ENCODE peak calls at places on chromosomes 7 and 10, in ten cellular contexts. B, L, E, Y, I, N, K, X, W and O are unnamed samples.
A peak's percentile ranks its signal among the peaks of the same experiment; 100 is the strongest.

GRCh38 chr7:147658392-147658791 is 932.2 kb upstream of the C7orf33 start:
- DNase-seq in B (no peak), L (no peak), E (no peak), Y (no peak), I (no peak), N (no peak), K (peak; percentile 91), X (no peak), W (no peak), O (no peak)

GRCh38 chr7:55006499-55006898 is 12.3 kb upstream of the EGFR start:
- DNase-seq in B (no peak), L (no peak), E (no peak), Y (no peak), I (no peak), N (no peak), K (no peak), X (no peak), W (no peak), O (no peak)

GRCh38 chr7:81013036-81013435 is 94.2 kb upstream of the SEMA3C start:
- DNase-seq in B (peak; percentile 71), L (no peak), E (peak; percentile 88), Y (peak; percentile 97), I (no peak), N (peak; percentile 93), K (no peak), X (no peak), W (peak; percentile 76), O (no peak)

GRCh38 chr10:72162978-72163377 is 52.8 kb upstream of the ANAPC16 start:
- DNase-seq in B (peak; percentile 57), L (no peak), E (peak; percentile 88), Y (peak; percentile 98), I (peak; percentile 88), N (peak; percentile 95), K (no peak), X (no peak), W (peak; percentile 63), O (no peak)

GRCh38 chr7:114175140-114175539 is 239.5 kb upstream of the FOXP2 start:
- DNase-seq in B (no peak), L (no peak), E (no peak), Y (peak; percentile 40), I (no peak), N (peak; percentile 28), K (no peak), X (no peak), W (no peak), O (no peak)

GRCh38 chr10:81680374-81680773 is 194.6 kb upstream of the NRG3 start:
- DNase-seq in B (no peak), L (no peak), E (no peak), Y (peak; percentile 1), I (no peak), N (peak; percentile 14), K (no peak), X (no peak), W (no peak), O (no peak)

GRCh38 chr10:73095479-73096021 is 1.1 kb downstream of the P4HA1 start:
- DNase-seq in B (peak; percentile 76), L (peak; percentile 9), E (peak; percentile 69), Y (peak; percentile 30), I (no peak), N (peak; percentile 37), K (peak; percentile 63), X (peak; percentile 28), W (peak; percentile 90), O (peak; percentile 47)

GRCh38 chr10:46293228-46293627 is 6.4 kb downstream of the ANTXRL start:
- DNase-seq in B (no peak), L (no peak), E (no peak), Y (no peak), I (no peak), N (no peak), K (no peak), X (no peak), W (no peak), O (no peak)

GRCh38 chr7:114856625-114857024 is 65.3 kb upstream of the MDFIC start:
- DNase-seq in B (peak; percentile 37), L (no peak), E (no peak), Y (peak; percentile 49), I (no peak), N (peak; percentile 33), K (no peak), X (no peak), W (peak; percentile 24), O (no peak)

GRCh38 chr7:133484135-133484534 is 231.3 kb downstream of the EXOC4 start:
- DNase-seq in B (peak; percentile 31), L (peak; percentile 8), E (peak; percentile 39), Y (peak; percentile 55), I (no peak), N (peak; percentile 71), K (no peak), X (peak; percentile 20), W (no peak), O (peak; percentile 15)

GRCh38 chr10:120548210-120548609 is 91.2 kb downstream of the PLPP4 start:
- DNase-seq in B (no peak), L (no peak), E (no peak), Y (no peak), I (no peak), N (no peak), K (no peak), X (no peak), W (no peak), O (no peak)

GRCh38 chr7:50448823-50449222 is 1.3 kb downstream of the FIGNL1 start:
- DNase-seq in B (no peak), L (no peak), E (no peak), Y (no peak), I (no peak), N (no peak), K (no peak), X (no peak), W (no peak), O (no peak)

GRCh38 chr7:27107391-27107900 is 5.0 kb upstream of the HOXA2 start:
- DNase-seq in B (peak; percentile 74), L (no peak), E (peak; percentile 49), Y (no peak), I (no peak), N (no peak), K (no peak), X (no peak), W (no peak), O (no peak)

GRCh38 chr10:95741807-95742528 is 14.0 kb upstream of the ENTPD1 start:
- DNase-seq in B (peak; percentile 93), L (no peak), E (no peak), Y (peak; percentile 44), I (peak; percentile 60), N (no peak), K (no peak), X (no peak), W (peak; percentile 91), O (no peak)

GRCh38 chr7:117322741-117323584 is at the start of gene WNT2:
- DNase-seq in B (peak; percentile 15), L (no peak), E (no peak), Y (no peak), I (no peak), N (peak; percentile 8), K (no peak), X (no peak), W (peak; percentile 32), O (no peak)

GRCh38 chr7:150326657-150327268 is 3.4 kb upstream of the ACTR3C start:
- DNase-seq in B (no peak), L (no peak), E (no peak), Y (no peak), I (no peak), N (no peak), K (no peak), X (no peak), W (no peak), O (no peak)

GRCh38 chr7:43112088-43112940 is at the start of gene HECW1:
- DNase-seq in B (no peak), L (no peak), E (no peak), Y (no peak), I (no peak), N (no peak), K (peak; percentile 75), X (no peak), W (no peak), O (no peak)

GRCh38 chr7:24899905-24900304 is 80.1 kb downstream of the OSBPL3 start:
- DNase-seq in B (no peak), L (no peak), E (no peak), Y (no peak), I (peak; percentile 75), N (no peak), K (no peak), X (no peak), W (no peak), O (peak; percentile 36)

GRCh38 chr7:70390251-70390650 is 741.7 kb upstream of the GALNT17 start:
- DNase-seq in B (no peak), L (no peak), E (no peak), Y (peak; percentile 5), I (no peak), N (peak; percentile 4), K (no peak), X (no peak), W (no peak), O (no peak)

GRCh38 chr7:129225206-129225930 is 538 bp downstream of the AHCYL2 start:
- DNase-seq in B (peak; percentile 52), L (peak; percentile 58), E (peak; percentile 52), Y (peak; percentile 47), I (no peak), N (peak; percentile 63), K (peak; percentile 64), X (peak; percentile 24), W (peak; percentile 42), O (peak; percentile 73)

GRCh38 chr7:155878674-155879073 is 66.4 kb upstream of the SHH start:
- DNase-seq in B (no peak), L (no peak), E (no peak), Y (no peak), I (no peak), N (no peak), K (no peak), X (no peak), W (no peak), O (no peak)

GRCh38 chr10:12042409-12042796 is 206 bp downstream of the UPF2 start:
- DNase-seq in B (peak; percentile 40), L (peak; percentile 64), E (peak; percentile 18), Y (no peak), I (no peak), N (peak; percentile 23), K (no peak), X (peak; percentile 48), W (peak; percentile 29), O (peak; percentile 56)

GRCh38 chr10:87696922-87697714 is 37.4 kb downstream of the PAPSS2 start:
- DNase-seq in B (no peak), L (no peak), E (peak; percentile 14), Y (no peak), I (no peak), N (no peak), K (no peak), X (no peak), W (no peak), O (no peak)

GRCh38 chr7:36781011-36781738 is 56.9 kb upstream of the AOAH start:
- DNase-seq in B (no peak), L (no peak), E (no peak), Y (no peak), I (no peak), N (peak; percentile 7), K (no peak), X (no peak), W (no peak), O (no peak)

GRCh38 chr10:83075395-83076072 is 1063.8 kb upstream of the GHITM start:
- DNase-seq in B (no peak), L (no peak), E (no peak), Y (no peak), I (no peak), N (no peak), K (no peak), X (no peak), W (peak; percentile 3), O (no peak)

GRCh38 chr10:88735661-88736060 is 24.2 kb upstream of the LIPN start:
- DNase-seq in B (no peak), L (no peak), E (peak; percentile 1), Y (peak; percentile 82), I (no peak), N (peak; percentile 62), K (no peak), X (no peak), W (peak; percentile 8), O (no peak)

GRCh38 chr7:7228967-7229366 is 46.6 kb downstream of the C1GALT1 start:
- DNase-seq in B (no peak), L (no peak), E (no peak), Y (no peak), I (no peak), N (no peak), K (no peak), X (no peak), W (no peak), O (no peak)

GRCh38 chr7:23852135-23852534 is 142.1 kb downstream of the STK31 start:
- DNase-seq in B (no peak), L (no peak), E (no peak), Y (no peak), I (no peak), N (no peak), K (no peak), X (no peak), W (peak; percentile 5), O (no peak)